ENCODE peak calls at places on chromosomes 5 and 9, in five cellular contexts. One of them, this sample, is unnamed.

GRCh38 chr9:90919883-90920282 is 118.3 kb downstream of the SYK start:
- ATAC-seq in aorta: peak
- ATAC-seq in activated CD8-positive, alpha-beta T cell treated with anti-CD3 and anti-CD28 coated beads, Interleukin-2, amount 10 ng/mL, durations not matched to agents 7 days and 5 days: no peak
- ATAC-seq in upper lobe of right lung: no peak
- ATAC-seq in stimulated activated naive CD8-positive, alpha-beta T cell treated with anti-CD3 and anti-CD28 coated beads, Interleukin-15, amount 100 ng/mL, for 72 hours: no peak
- ATAC-seq in this sample: no peak

GRCh38 chr9:13900449-13900848 is 413.5 kb downstream of the NFIB start:
- ATAC-seq in stimulated activated naive CD8-positive, alpha-beta T cell treated with anti-CD3 and anti-CD28 coated beads, Interleukin-15, amount 100 ng/mL, for 72 hours: no peak
- ATAC-seq in aorta: no peak
- ATAC-seq in activated CD8-positive, alpha-beta T cell treated with anti-CD3 and anti-CD28 coated beads, Interleukin-2, amount 10 ng/mL, durations not matched to agents 7 days and 5 days: no peak
- ATAC-seq in upper lobe of right lung: no peak
- ATAC-seq in this sample: no peak

GRCh38 chr9:137381501-137382443 is 41.2 kb downstream of the EXD3 start:
- ATAC-seq in aorta: no peak
- ATAC-seq in upper lobe of right lung: no peak
- ATAC-seq in stimulated activated naive CD8-positive, alpha-beta T cell treated with anti-CD3 and anti-CD28 coated beads, Interleukin-15, amount 100 ng/mL, for 72 hours: peak
- ATAC-seq in activated CD8-positive, alpha-beta T cell treated with anti-CD3 and anti-CD28 coated beads, Interleukin-2, amount 10 ng/mL, durations not matched to agents 7 days and 5 days: no peak
- ATAC-seq in this sample: peak

GRCh38 chr5:6328173-6328572 is 50.2 kb downstream of the MED10 start:
- ATAC-seq in aorta: no peak
- ATAC-seq in stimulated activated naive CD8-positive, alpha-beta T cell treated with anti-CD3 and anti-CD28 coated beads, Interleukin-15, amount 100 ng/mL, for 72 hours: no peak
- ATAC-seq in activated CD8-positive, alpha-beta T cell treated with anti-CD3 and anti-CD28 coated beads, Interleukin-2, amount 10 ng/mL, durations not matched to agents 7 days and 5 days: no peak
- ATAC-seq in upper lobe of right lung: peak
- ATAC-seq in this sample: no peak

GRCh38 chr5:111548992-111549649 is 36.8 kb upstream of the STARD4 start:
- ATAC-seq in activated CD8-positive, alpha-beta T cell treated with anti-CD3 and anti-CD28 coated beads, Interleukin-2, amount 10 ng/mL, durations not matched to agents 7 days and 5 days: no peak
- ATAC-seq in stimulated activated naive CD8-positive, alpha-beta T cell treated with anti-CD3 and anti-CD28 coated beads, Interleukin-15, amount 100 ng/mL, for 72 hours: no peak
- ATAC-seq in upper lobe of right lung: peak
- ATAC-seq in aorta: no peak
- ATAC-seq in this sample: no peak

GRCh38 chr5:911601-912000 is 18.9 kb downstream of the TRIP13 start:
- ATAC-seq in upper lobe of right lung: no peak
- ATAC-seq in activated CD8-positive, alpha-beta T cell treated with anti-CD3 and anti-CD28 coated beads, Interleukin-2, amount 10 ng/mL, durations not matched to agents 7 days and 5 days: no peak
- ATAC-seq in stimulated activated naive CD8-positive, alpha-beta T cell treated with anti-CD3 and anti-CD28 coated beads, Interleukin-15, amount 100 ng/mL, for 72 hours: no peak
- ATAC-seq in aorta: no peak
- ATAC-seq in this sample: no peak

GRCh38 chr9:86749530-86750275 is 197.6 kb downstream of the GAS1 start:
- ATAC-seq in stimulated activated naive CD8-positive, alpha-beta T cell treated with anti-CD3 and anti-CD28 coated beads, Interleukin-15, amount 100 ng/mL, for 72 hours: no peak
- ATAC-seq in activated CD8-positive, alpha-beta T cell treated with anti-CD3 and anti-CD28 coated beads, Interleukin-2, amount 10 ng/mL, durations not matched to agents 7 days and 5 days: no peak
- ATAC-seq in aorta: no peak
- ATAC-seq in upper lobe of right lung: no peak
- ATAC-seq in this sample: no peak

GRCh38 chr5:2883771-2884170 is 132.3 kb upstream of the IRX2 start:
- ATAC-seq in upper lobe of right lung: no peak
- ATAC-seq in stimulated activated naive CD8-positive, alpha-beta T cell treated with anti-CD3 and anti-CD28 coated beads, Interleukin-15, amount 100 ng/mL, for 72 hours: no peak
- ATAC-seq in activated CD8-positive, alpha-beta T cell treated with anti-CD3 and anti-CD28 coated beads, Interleukin-2, amount 10 ng/mL, durations not matched to agents 7 days and 5 days: no peak
- ATAC-seq in aorta: no peak
- ATAC-seq in this sample: no peak

GRCh38 chr5:68565427-68565826 is 349.9 kb downstream of the PIK3R1 start:
- ATAC-seq in upper lobe of right lung: no peak
- ATAC-seq in stimulated activated naive CD8-positive, alpha-beta T cell treated with anti-CD3 and anti-CD28 coated beads, Interleukin-15, amount 100 ng/mL, for 72 hours: no peak
- ATAC-seq in activated CD8-positive, alpha-beta T cell treated with anti-CD3 and anti-CD28 coated beads, Interleukin-2, amount 10 ng/mL, durations not matched to agents 7 days and 5 days: no peak
- ATAC-seq in aorta: no peak
- ATAC-seq in this sample: peak

GRCh38 chr5:172086312-172086975 is 80.0 kb upstream of the FBXW11 start:
- ATAC-seq in activated CD8-positive, alpha-beta T cell treated with anti-CD3 and anti-CD28 coated beads, Interleukin-2, amount 10 ng/mL, durations not matched to agents 7 days and 5 days: no peak
- ATAC-seq in stimulated activated naive CD8-positive, alpha-beta T cell treated with anti-CD3 and anti-CD28 coated beads, Interleukin-15, amount 100 ng/mL, for 72 hours: peak
- ATAC-seq in aorta: no peak
- ATAC-seq in upper lobe of right lung: peak
- ATAC-seq in this sample: no peak

GRCh38 chr5:2352101-2352861 is 399.2 kb downstream of the IRX2 start:
- ATAC-seq in activated CD8-positive, alpha-beta T cell treated with anti-CD3 and anti-CD28 coated beads, Interleukin-2, amount 10 ng/mL, durations not matched to agents 7 days and 5 days: no peak
- ATAC-seq in upper lobe of right lung: no peak
- ATAC-seq in aorta: no peak
- ATAC-seq in stimulated activated naive CD8-positive, alpha-beta T cell treated with anti-CD3 and anti-CD28 coated beads, Interleukin-15, amount 100 ng/mL, for 72 hours: no peak
- ATAC-seq in this sample: no peak

GRCh38 chr5:150609843-150610584 is 30.4 kb upstream of the SYNPO start:
- ATAC-seq in upper lobe of right lung: peak
- ATAC-seq in activated CD8-positive, alpha-beta T cell treated with anti-CD3 and anti-CD28 coated beads, Interleukin-2, amount 10 ng/mL, durations not matched to agents 7 days and 5 days: no peak
- ATAC-seq in stimulated activated naive CD8-positive, alpha-beta T cell treated with anti-CD3 and anti-CD28 coated beads, Interleukin-15, amount 100 ng/mL, for 72 hours: no peak
- ATAC-seq in aorta: peak
- ATAC-seq in this sample: no peak

GRCh38 chr9:137168575-137168906 is 1.3 kb downstream of the LRRC26 start:
- ATAC-seq in stimulated activated naive CD8-positive, alpha-beta T cell treated with anti-CD3 and anti-CD28 coated beads, Interleukin-15, amount 100 ng/mL, for 72 hours: peak
- ATAC-seq in upper lobe of right lung: no peak
- ATAC-seq in aorta: no peak
- ATAC-seq in activated CD8-positive, alpha-beta T cell treated with anti-CD3 and anti-CD28 coated beads, Interleukin-2, amount 10 ng/mL, durations not matched to agents 7 days and 5 days: peak
- ATAC-seq in this sample: no peak

GRCh38 chr5:178191661-178192060 is 4.5 kb upstream of the GMCL2 start:
- ATAC-seq in upper lobe of right lung: no peak
- ATAC-seq in stimulated activated naive CD8-positive, alpha-beta T cell treated with anti-CD3 and anti-CD28 coated beads, Interleukin-15, amount 100 ng/mL, for 72 hours: no peak
- ATAC-seq in activated CD8-positive, alpha-beta T cell treated with anti-CD3 and anti-CD28 coated beads, Interleukin-2, amount 10 ng/mL, durations not matched to agents 7 days and 5 days: no peak
- ATAC-seq in aorta: no peak
- ATAC-seq in this sample: no peak

GRCh38 chr5:176596689-176597416 is 13.1 kb downstream of the GPRIN1 start:
- ATAC-seq in stimulated activated naive CD8-positive, alpha-beta T cell treated with anti-CD3 and anti-CD28 coated beads, Interleukin-15, amount 100 ng/mL, for 72 hours: peak
- ATAC-seq in activated CD8-positive, alpha-beta T cell treated with anti-CD3 and anti-CD28 coated beads, Interleukin-2, amount 10 ng/mL, durations not matched to agents 7 days and 5 days: peak
- ATAC-seq in aorta: peak
- ATAC-seq in upper lobe of right lung: peak
- ATAC-seq in this sample: peak

GRCh38 chr5:122929980-122930379 is 84.6 kb downstream of the SNX24 start:
- ATAC-seq in activated CD8-positive, alpha-beta T cell treated with anti-CD3 and anti-CD28 coated beads, Interleukin-2, amount 10 ng/mL, durations not matched to agents 7 days and 5 days: no peak
- ATAC-seq in stimulated activated naive CD8-positive, alpha-beta T cell treated with anti-CD3 and anti-CD28 coated beads, Interleukin-15, amount 100 ng/mL, for 72 hours: no peak
- ATAC-seq in upper lobe of right lung: no peak
- ATAC-seq in aorta: no peak
- ATAC-seq in this sample: no peak

GRCh38 chr9:69502671-69503301 is 169.4 kb downstream of the APBA1 start:
- ATAC-seq in stimulated activated naive CD8-positive, alpha-beta T cell treated with anti-CD3 and anti-CD28 coated beads, Interleukin-15, amount 100 ng/mL, for 72 hours: no peak
- ATAC-seq in activated CD8-positive, alpha-beta T cell treated with anti-CD3 and anti-CD28 coated beads, Interleukin-2, amount 10 ng/mL, durations not matched to agents 7 days and 5 days: no peak
- ATAC-seq in upper lobe of right lung: no peak
- ATAC-seq in aorta: no peak
- ATAC-seq in this sample: no peak

GRCh38 chr5:6850033-6850432 is 136.8 kb downstream of the TENT4A start:
- ATAC-seq in stimulated activated naive CD8-positive, alpha-beta T cell treated with anti-CD3 and anti-CD28 coated beads, Interleukin-15, amount 100 ng/mL, for 72 hours: peak
- ATAC-seq in activated CD8-positive, alpha-beta T cell treated with anti-CD3 and anti-CD28 coated beads, Interleukin-2, amount 10 ng/mL, durations not matched to agents 7 days and 5 days: no peak
- ATAC-seq in aorta: no peak
- ATAC-seq in upper lobe of right lung: no peak
- ATAC-seq in this sample: no peak

GRCh38 chr9:108743901-108744371 is 111.8 kb downstream of the ACTL7B start:
- ATAC-seq in activated CD8-positive, alpha-beta T cell treated with anti-CD3 and anti-CD28 coated beads, Interleukin-2, amount 10 ng/mL, durations not matched to agents 7 days and 5 days: no peak
- ATAC-seq in upper lobe of right lung: peak
- ATAC-seq in aorta: no peak
- ATAC-seq in stimulated activated naive CD8-positive, alpha-beta T cell treated with anti-CD3 and anti-CD28 coated beads, Interleukin-15, amount 100 ng/mL, for 72 hours: no peak
- ATAC-seq in this sample: no peak

GRCh38 chr9:121545875-121546423 is 46.3 kb upstream of the GGTA1 start:
- ATAC-seq in aorta: peak
- ATAC-seq in upper lobe of right lung: peak
- ATAC-seq in stimulated activated naive CD8-positive, alpha-beta T cell treated with anti-CD3 and anti-CD28 coated beads, Interleukin-15, amount 100 ng/mL, for 72 hours: peak
- ATAC-seq in activated CD8-positive, alpha-beta T cell treated with anti-CD3 and anti-CD28 coated beads, Interleukin-2, amount 10 ng/mL, durations not matched to agents 7 days and 5 days: peak
- ATAC-seq in this sample: peak

GRCh38 chr5:118088448-118088847 is 899.9 kb downstream of the DTWD2 start:
- ATAC-seq in upper lobe of right lung: no peak
- ATAC-seq in activated CD8-positive, alpha-beta T cell treated with anti-CD3 and anti-CD28 coated beads, Interleukin-2, amount 10 ng/mL, durations not matched to agents 7 days and 5 days: no peak
- ATAC-seq in aorta: no peak
- ATAC-seq in stimulated activated naive CD8-positive, alpha-beta T cell treated with anti-CD3 and anti-CD28 coated beads, Interleukin-15, amount 100 ng/mL, for 72 hours: no peak
- ATAC-seq in this sample: no peak

GRCh38 chr5:95920822-95921221 is 40.8 kb downstream of the ELL2 start:
- ATAC-seq in activated CD8-positive, alpha-beta T cell treated with anti-CD3 and anti-CD28 coated beads, Interleukin-2, amount 10 ng/mL, durations not matched to agents 7 days and 5 days: no peak
- ATAC-seq in aorta: no peak
- ATAC-seq in upper lobe of right lung: no peak
- ATAC-seq in stimulated activated naive CD8-positive, alpha-beta T cell treated with anti-CD3 and anti-CD28 coated beads, Interleukin-15, amount 100 ng/mL, for 72 hours: no peak
- ATAC-seq in this sample: no peak

GRCh38 chr9:5949103-5949699 is 58.5 kb downstream of the MLANA start:
- ATAC-seq in activated CD8-positive, alpha-beta T cell treated with anti-CD3 and anti-CD28 coated beads, Interleukin-2, amount 10 ng/mL, durations not matched to agents 7 days and 5 days: peak
- ATAC-seq in aorta: no peak
- ATAC-seq in upper lobe of right lung: peak
- ATAC-seq in stimulated activated naive CD8-positive, alpha-beta T cell treated with anti-CD3 and anti-CD28 coated beads, Interleukin-15, amount 100 ng/mL, for 72 hours: peak
- ATAC-seq in this sample: no peak

This sample was measured in stimulated activated memory B cell treated with anti-CD40 and anti-IgM and Interleukin-4, amounts not matched to agents 10 μg/mL and 1 μg/mL and 100 μg/mL, for 72 hours.